ENCODE peak calls at places on chromosomes 7 and 10, in seven cellular contexts. U, S, B, R, V, I and W are unnamed samples.

GRCh38 chr7:31087351-31087750 is 35.2 kb downstream of the ADCYAP1R1 start:
- DNase-seq in U (peak), B (no peak), I (no peak), R (no peak), V (no peak), S (no peak), W (no peak)

GRCh38 chr7:131190146-131190545 is 137.5 kb upstream of the MKLN1 start:
- DNase-seq in V (peak), R (no peak), S (no peak), B (no peak), I (no peak), U (peak), W (no peak)

GRCh38 chr7:6501586-6502564 is 49.4 kb downstream of the GRID2IP start:
- DNase-seq in V (no peak), I (no peak), S (no peak), U (no peak), R (no peak), B (no peak), W (no peak)

GRCh38 chr10:31353574-31353973 is 34.6 kb downstream of the ZEB1 start:
- DNase-seq in S (no peak), V (peak), I (peak), B (peak), U (no peak), R (no peak), W (peak)

GRCh38 chr7:31056775-31057346 is 4.8 kb downstream of the ADCYAP1R1 start:
- DNase-seq in S (no peak), B (no peak), I (no peak), R (no peak), U (no peak), V (no peak), W (no peak)

GRCh38 chr10:33376976-33377657 is 42.6 kb upstream of the NRP1 start:
- DNase-seq in S (no peak), R (no peak), B (no peak), U (no peak), V (peak), I (peak), W (no peak)

GRCh38 chr10:71598673-71599072 is 120.9 kb downstream of the C10orf105 start:
- DNase-seq in V (peak), I (no peak), R (peak), B (no peak), U (peak), S (peak), W (no peak)

GRCh38 chr10:78980354-78980753 is 88.4 kb upstream of the ZMIZ1 start:
- DNase-seq in S (no peak), R (no peak), I (no peak), B (no peak), V (no peak), U (no peak), W (no peak)

GRCh38 chr10:73553726-73554125 is 37.4 kb downstream of the USP54 start:
- DNase-seq in V (no peak), S (no peak), B (no peak), R (no peak), I (no peak), U (no peak), W (no peak)

GRCh38 chr10:77021966-77022365 is 615.6 kb downstream of the KCNMA1 start:
- DNase-seq in R (no peak), V (no peak), U (no peak), B (no peak), I (no peak), S (no peak), W (no peak)

GRCh38 chr10:127210936-127211335 is 14.5 kb upstream of the INSYN2A start:
- DNase-seq in R (no peak), U (no peak), B (no peak), I (no peak), V (no peak), S (no peak), W (no peak)

GRCh38 chr7:120052884-120053382 is 220.0 kb upstream of the KCND2 start:
- DNase-seq in R (no peak), S (no peak), V (peak), B (no peak), U (no peak), I (peak), W (no peak)

GRCh38 chr10:79222186-79222585 is 125.1 kb upstream of the PPIF start:
- DNase-seq in S (no peak), V (no peak), R (no peak), B (no peak), U (no peak), I (no peak), W (no peak)

DNA sequence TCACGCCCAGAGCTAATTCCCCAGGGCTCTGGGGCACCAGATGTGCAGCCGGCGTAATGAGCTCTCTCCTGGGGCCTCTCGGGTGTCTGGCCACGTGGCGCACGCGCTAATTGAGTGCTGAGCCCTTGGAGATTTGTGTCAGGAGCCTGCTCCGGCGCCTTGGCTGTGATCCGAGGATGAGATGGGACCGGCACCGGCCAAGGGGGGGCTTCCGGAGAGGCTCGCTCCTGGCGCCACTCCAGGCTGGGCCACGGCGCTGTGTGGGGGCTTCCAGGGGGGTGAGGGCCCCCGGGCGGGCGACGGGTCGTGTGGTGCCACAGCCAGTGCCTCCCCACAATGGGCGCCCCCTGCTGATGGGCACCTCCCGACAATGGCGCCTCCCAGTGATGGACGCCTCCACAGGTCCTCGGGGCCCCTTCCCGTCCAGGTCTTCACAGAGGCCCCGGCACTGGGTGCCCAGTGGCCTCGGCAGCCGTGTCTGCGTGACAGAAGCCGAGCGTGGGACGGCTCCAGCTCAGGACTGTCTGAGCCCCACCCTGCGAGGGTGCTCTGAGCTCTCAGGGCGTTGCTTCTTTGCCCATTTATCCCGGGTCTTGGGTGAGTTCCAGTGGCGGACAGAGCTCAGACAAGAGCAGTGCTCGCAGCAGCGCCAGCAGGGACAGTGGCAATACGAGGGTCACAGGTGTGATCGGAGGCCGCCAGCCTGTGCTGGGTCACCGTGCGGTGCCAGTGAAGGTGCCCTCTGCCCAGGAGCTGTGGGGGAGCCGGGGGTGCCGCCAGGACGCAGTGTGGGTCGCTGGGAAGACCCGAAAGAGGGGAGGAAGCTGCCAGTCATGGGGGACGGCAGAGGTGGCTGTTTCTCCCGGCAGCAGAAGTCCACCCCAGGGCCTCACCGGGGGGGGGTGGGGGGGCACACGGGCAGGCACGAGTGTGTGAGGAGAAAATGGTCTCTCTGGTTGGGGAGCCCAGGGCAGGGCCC is 8.2 kb upstream of the NKX6-2 start:
- DNase-seq in V (no peak), B (no peak), S (no peak), R (no peak), I (no peak), U (no peak), W (no peak)
- TF ChIP-seq CTCF in V (no peak), B (peak), S (no peak), R (no peak), I (no peak), U (no peak), W (peak)

GRCh38 chr7:138781004-138781403 is 16.8 kb upstream of the TMEM213 start:
- DNase-seq in U (no peak), V (no peak), B (no peak), S (no peak), R (no peak), I (no peak), W (no peak)
- H3K4me3 ChIP-seq in U (no peak), V (no peak), B (no peak), S (no peak), R (no peak), I (no peak), W (no peak)

DNA sequence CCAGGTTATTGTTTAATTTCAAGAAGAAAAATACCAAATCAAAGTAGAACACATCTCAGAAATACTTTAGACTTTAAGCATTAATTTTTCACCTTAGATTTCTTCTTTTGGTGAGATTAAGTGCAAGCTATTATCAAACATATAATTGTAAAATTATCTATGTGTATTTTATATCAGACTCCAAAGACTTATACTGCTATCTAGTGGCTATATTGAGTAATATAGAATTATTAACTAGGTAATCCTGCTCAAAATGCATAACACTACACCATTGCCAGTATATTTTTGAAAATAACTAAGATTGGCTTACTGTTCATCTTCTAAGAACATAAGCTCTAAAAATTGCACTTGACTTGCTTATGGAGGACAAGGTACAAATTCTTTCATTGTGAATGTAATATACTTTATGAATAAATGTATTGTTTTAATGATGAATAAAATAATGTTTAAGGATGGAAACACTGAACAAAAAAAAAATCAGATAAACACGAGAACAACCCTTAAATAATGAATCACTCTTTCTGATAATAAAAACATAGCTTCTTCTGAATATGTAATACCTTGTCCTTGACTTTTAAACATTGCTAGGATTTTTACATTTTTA is 86.7 kb upstream of the GNAI1 start:
- DNase-seq in R (no peak), I (peak), U (no peak), S (no peak), B (peak), V (no peak), W (no peak)
- TF ChIP-seq CTCF in R (no peak), I (no peak), U (no peak), S (no peak), B (peak), V (no peak), W (no peak)

GRCh38 chr7:123401295-123401694 is 133.1 kb downstream of the IQUB start:
- DNase-seq in R (no peak), B (no peak), S (no peak), V (no peak), U (no peak), I (peak), W (no peak)

GRCh38 chr7:123398931-123399330 is 135.5 kb downstream of the IQUB start:
- DNase-seq in R (no peak), V (no peak), S (no peak), I (no peak), U (no peak), B (no peak), W (no peak)

GRCh38 chr7:123393623-123394022 is 140.8 kb downstream of the IQUB start:
- DNase-seq in R (no peak), B (no peak), I (no peak), U (no peak), V (no peak), S (no peak), W (no peak)

GRCh38 chr7:123397746-123398145 is 136.6 kb downstream of the IQUB start:
- DNase-seq in R (no peak), I (no peak), S (no peak), V (no peak), U (no peak), B (no peak), W (no peak)
- H3K4me3 ChIP-seq in R (no peak), I (no peak), S (no peak), V (no peak), U (no peak), B (no peak), W (no peak)

GRCh38 chr7:37732880-37733279 is 49.3 kb downstream of the GPR141 start:
- DNase-seq in S (no peak), U (no peak), I (peak), B (no peak), V (no peak), R (no peak), W (no peak)

GRCh38 chr7:37730489-37730888 is 46.9 kb downstream of the GPR141 start:
- DNase-seq in V (no peak), S (no peak), B (no peak), U (no peak), I (no peak), R (no peak), W (no peak)

GRCh38 chr7:37728747-37729146 is 45.2 kb downstream of the GPR141 start:
- DNase-seq in V (no peak), U (no peak), B (no peak), R (no peak), S (no peak), I (peak), W (no peak)

GRCh38 chr7:37729160-37729559 is 45.6 kb downstream of the GPR141 start:
- DNase-seq in I (no peak), V (no peak), S (no peak), B (no peak), R (no peak), U (no peak), W (no peak)

GRCh38 chr7:37732253-37732652 is 48.7 kb downstream of the GPR141 start:
- DNase-seq in R (no peak), B (no peak), U (no peak), V (no peak), I (peak), S (peak), W (no peak)
- TF ChIP-seq CTCF in R (no peak), B (peak), U (no peak), V (no peak), I (peak), S (peak), W (no peak)